ENCODE peak calls at places on chromosomes 11 and 22, in nine cellular contexts. L is putamen; G is pancreas; K is NCI-H1930; S is IMR-90; O is MV-4-11; E is prostate gland; I is naive thymus-derived CD8-positive, alpha-beta T cell; V is RPMI7951. Q is an unnamed sample.

GRCh38 chr11:61173456-61173855 is 12.2 kb upstream of the VPS37C start:
- DNase-seq in K (no peak), G (no peak), E (no peak), L (no peak), O (no peak), V (peak; percentile 49), I (no peak), S (peak; percentile 34), Q (peak; percentile 33)

GRCh38 chr22:35554297-35554845 is 13.7 kb downstream of the RASD2 start:
- DNase-seq in I (no peak), K (no peak), S (no peak), G (no peak), L (no peak), O (no peak), E (no peak), V (peak; percentile 43), Q (no peak)

GRCh38 chr22:24186352-24186740 is 5.1 kb downstream of the SUSD2 start:
- DNase-seq in G (peak; percentile 19), L (no peak), O (no peak), S (no peak), I (no peak), K (no peak), E (no peak), V (no peak), Q (no peak)

GRCh38 chr11:10022764-10023163 is 271.3 kb downstream of the SBF2 start:
- DNase-seq in I (no peak), O (no peak), K (no peak), L (no peak), V (no peak), S (peak; percentile 16), G (no peak), E (no peak), Q (peak; percentile 43)

GRCh38 chr22:36423461-36424404 is 36.0 kb upstream of the MYH9 start:
- DNase-seq in S (peak; percentile 86), K (no peak), G (no peak), I (no peak), O (peak; percentile 95), L (no peak), E (no peak), V (peak; percentile 87), Q (no peak)

GRCh38 chr22:27801616-27802388 is at the start of gene MN1:
- DNase-seq in K (peak; percentile 21), O (no peak), G (no peak), I (peak; percentile 47), V (no peak), E (no peak), L (peak; percentile 71), S (peak; percentile 35), Q (peak; percentile 78)

GRCh38 chr11:45178890-45179663 is 32.6 kb downstream of the PRDM11 start:
- DNase-seq in K (no peak), G (no peak), S (peak; percentile 71), V (peak; percentile 56), L (no peak), E (no peak), O (no peak), I (no peak), Q (peak; percentile 26)

GRCh38 chr22:27331526-27332281 is 469.9 kb downstream of the MN1 start:
- DNase-seq in V (peak; percentile 60), O (peak; percentile 31), G (peak; percentile 73), K (no peak), I (no peak), L (peak; percentile 44), S (peak; percentile 27), E (no peak), Q (peak; percentile 48)

GRCh38 chr22:35446365-35446764 is 46.4 kb downstream of the MCM5 start:
- DNase-seq in K (no peak), I (no peak), O (no peak), G (no peak), S (peak; percentile 95), V (peak; percentile 83), L (no peak), E (no peak), Q (peak; percentile 85)

GRCh38 chr11:75593337-75593915 is 31.4 kb downstream of the SERPINH1 start:
- DNase-seq in K (no peak), L (peak; percentile 43), G (no peak), V (no peak), E (no peak), I (no peak), S (no peak), O (no peak), Q (peak; percentile 12)

GRCh38 chr22:36731916-36732315 is 28.4 kb upstream of the CACNG2 start:
- DNase-seq in K (no peak), O (no peak), V (no peak), G (no peak), I (no peak), L (no peak), S (no peak), E (no peak), Q (no peak)

GRCh38 chr11:73650400-73650799 is 4.0 kb downstream of the PLEKHB1 start:
- DNase-seq in L (no peak), K (no peak), V (no peak), O (no peak), E (no peak), I (no peak), G (no peak), S (no peak), Q (no peak)

GRCh38 chr11:12091957-12092558 is 18.3 kb upstream of the MICAL2 start:
- DNase-seq in L (no peak), O (no peak), S (no peak), E (no peak), V (no peak), K (no peak), G (no peak), I (no peak), Q (no peak)

GRCh38 chr22:47205562-47205961 is 443.1 kb downstream of the TBC1D22A start:
- DNase-seq in V (no peak), O (no peak), I (peak; percentile 14), K (no peak), G (no peak), S (no peak), L (no peak), E (no peak), Q (no peak)

GRCh38 chr11:8369592-8370205 is 106.0 kb upstream of the LMO1 start:
- DNase-seq in V (no peak), K (no peak), G (no peak), I (no peak), S (no peak), E (no peak), L (no peak), O (no peak), Q (no peak)

GRCh38 chr11:57597971-57598830 is 716 bp downstream of the SERPING1 start:
- DNase-seq in V (peak; percentile 5), I (no peak), G (peak; percentile 61), E (peak; percentile 59), O (no peak), K (no peak), L (peak; percentile 20), S (peak; percentile 24), Q (peak; percentile 50)

GRCh38 chr11:111982019-111982464 is 43.2 kb upstream of the DLAT start:
- DNase-seq in S (peak; percentile 43), G (peak; percentile 79), O (no peak), V (peak; percentile 24), L (no peak), I (peak; percentile 51), K (no peak), E (peak; percentile 87), Q (peak; percentile 45)

GRCh38 chr11:69576069-69576782 is 64.7 kb upstream of the CCND1 start:
- DNase-seq in L (no peak), I (no peak), G (no peak), E (no peak), K (no peak), O (peak; percentile 65), S (no peak), V (no peak), Q (no peak)

GRCh38 chr11:1293619-1294015 is 15.8 kb downstream of the TOLLIP start:
- DNase-seq in V (no peak), G (no peak), L (no peak), O (no peak), I (no peak), S (no peak), K (no peak), E (no peak), Q (no peak)

GRCh38 chr22:39454385-39454871 is 2.4 kb upstream of the MGAT3 start:
- DNase-seq in V (no peak), L (no peak), G (no peak), S (no peak), K (no peak), I (no peak), E (no peak), O (no peak), Q (peak; percentile 22)

GRCh38 chr11:122637538-122637937 is 18.0 kb upstream of the UBASH3B start:
- DNase-seq in K (no peak), I (peak; percentile 50), V (no peak), L (no peak), E (no peak), S (no peak), G (no peak), O (peak; percentile 46), Q (no peak)

GRCh38 chr11:61160487-61161189 is 588 bp downstream of the VPS37C start:
- DNase-seq in I (no peak), L (peak; percentile 20), K (no peak), O (peak; percentile 60), V (peak; percentile 19), G (no peak), S (no peak), E (no peak), Q (peak; percentile 21)

GRCh38 chr11:20360650-20361049 is 2.9 kb upstream of the HTATIP2 start:
- DNase-seq in K (no peak), O (peak; percentile 58), V (peak; percentile 64), L (no peak), I (peak; percentile 39), G (no peak), S (peak; percentile 55), E (no peak), Q (no peak)

GRCh38 chr11:33383920-33384209 is 126.7 kb downstream of the HIPK3 start:
- DNase-seq in I (no peak), E (no peak), V (no peak), S (no peak), G (no peak), K (no peak), O (no peak), L (no peak), Q (no peak)

GRCh38 chr11:10474551-10474950 is 19.5 kb downstream of the AMPD3 start:
- DNase-seq in S (no peak), O (no peak), E (no peak), K (no peak), L (no peak), I (no peak), V (no peak), G (no peak), Q (no peak)

GRCh38 chr11:83044958-83045712 is 26.6 kb downstream of the RAB30 start:
- DNase-seq in S (peak; percentile 92), O (no peak), G (no peak), I (no peak), L (no peak), K (no peak), V (peak; percentile 89), E (no peak), Q (peak; percentile 49)

GRCh38 chr11:61702701-61703312 is 22.6 kb downstream of the DAGLA start:
- DNase-seq in V (no peak), S (no peak), G (no peak), L (no peak), I (no peak), O (peak; percentile 58), E (no peak), K (no peak), Q (no peak)

GRCh38 chr11:15893080-15893492 is 463.3 kb downstream of the SOX6 start:
- DNase-seq in G (no peak), L (no peak), K (no peak), O (peak; percentile 31), E (peak; percentile 33), S (peak; percentile 89), V (no peak), I (no peak), Q (peak; percentile 56)

GRCh38 chr11:95517453-95517852 is 272.1 kb downstream of the FAM76B start:
- DNase-seq in O (no peak), L (no peak), E (no peak), I (no peak), S (no peak), G (no peak), K (no peak), V (no peak), Q (peak; percentile 60)

GRCh38 chr11:23539556-23539955 is 679.3 kb upstream of the CCDC179 start:
- DNase-seq in K (no peak), L (no peak), S (no peak), E (no peak), V (no peak), G (no peak), I (no peak), O (no peak), Q (peak; percentile 5)

GRCh38 chr22:26321469-26321913 is 107.6 kb upstream of the ASPHD2 start:
- DNase-seq in V (peak; percentile 84), L (no peak), I (no peak), O (no peak), K (no peak), E (no peak), S (peak; percentile 45), G (peak; percentile 35), Q (peak; percentile 53)

Q was measured in adipocyte.